ENCODE peak calls at places on chromosomes 1 and 21, in five cellular contexts. L, W, S, X and T are unnamed samples.

GRCh38 chr1:117014209-117014608 is 12.6 kb downstream of the CD101 start:
- DNase-seq in L (peak), W (no peak), S (no peak), X (no peak), T (no peak)

GRCh38 chr1:11707621-11708276 is 16.2 kb downstream of the DRAXIN start:
- DNase-seq in L (no peak), W (no peak), S (no peak), X (no peak), T (no peak)

GRCh38 chr1:36369061-36369470 is 16.7 kb downstream of the STK40 start:
- DNase-seq in L (peak), W (peak), S (peak), X (peak), T (peak)

GRCh38 chr1:182990413-182991144 is 32.6 kb upstream of the LAMC1 start:
- DNase-seq in L (peak), W (no peak), S (peak), X (no peak), T (peak)

GRCh38 chr1:156458181-156458503 is 42.4 kb downstream of the MEF2D start:
- DNase-seq in L (peak), W (no peak), S (peak), X (no peak), T (peak)

GRCh38 chr1:8560035-8560434 is 242.1 kb downstream of the SLC45A1 start:
- DNase-seq in L (no peak), W (no peak), S (no peak), X (no peak), T (no peak)

GRCh38 chr1:117260761-117261462 is 50.2 kb upstream of the VTCN1 start:
- DNase-seq in L (no peak), W (no peak), S (no peak), X (no peak), T (no peak)

GRCh38 chr1:81804320-81804719 is 3.6 kb downstream of the ADGRL2 start:
- DNase-seq in L (no peak), W (no peak), S (no peak), X (peak), T (no peak)

GRCh38 chr21:17708541-17709265 is 96.0 kb upstream of the BTG3 start:
- DNase-seq in L (peak), W (no peak), S (no peak), X (no peak), T (no peak)

GRCh38 chr1:172903581-172904220 is 147.0 kb downstream of the TNFSF18 start:
- DNase-seq in L (peak), W (no peak), S (no peak), X (no peak), T (no peak)

GRCh38 chr1:93963585-93963984 is 54.4 kb upstream of the GCLM start:
- DNase-seq in L (no peak), W (no peak), S (no peak), X (no peak), T (no peak)

GRCh38 chr1:230876660-230877059 is 8.3 kb upstream of the C1orf198 start:
- DNase-seq in L (no peak), W (no peak), S (no peak), X (no peak), T (no peak)

GRCh38 chr1:235993652-235994051 is 71.2 kb downstream of the NID1 start:
- DNase-seq in L (no peak), W (no peak), S (no peak), X (no peak), T (no peak)

GRCh38 chr1:242523968-242524570 is 428 bp downstream of the PLD5 start:
- DNase-seq in L (peak), W (no peak), S (peak), X (peak), T (peak)

GRCh38 chr21:45302082-45303061 is 14.7 kb upstream of the POFUT2 start:
- DNase-seq in L (no peak), W (peak), S (peak), X (no peak), T (no peak)

GRCh38 chr1:25341746-25342145 is 3.6 kb downstream of the TMEM50A start:
- DNase-seq in L (no peak), W (no peak), S (no peak), X (no peak), T (no peak)

GRCh38 chr1:194252189-194252588 is 1065.8 kb upstream of the B3GALT2 start:
- DNase-seq in L (no peak), W (no peak), S (peak), X (no peak), T (no peak)

GRCh38 chr1:30962609-30963508 is 54.3 kb upstream of the SDC3 start:
- DNase-seq in L (no peak), W (no peak), S (peak), X (no peak), T (no peak)

GRCh38 chr1:29324771-29325351 is 88.5 kb downstream of the PTPRU start:
- DNase-seq in L (no peak), W (no peak), S (no peak), X (peak), T (peak)

GRCh38 chr1:155002479-155003226 is at the start of gene ZBTB7B:
- DNase-seq in L (no peak), W (no peak), S (no peak), X (no peak), T (peak)

GRCh38 chr1:52345252-52345651 is 20.8 kb downstream of the CC2D1B start:
- DNase-seq in L (no peak), W (no peak), S (no peak), X (no peak), T (no peak)

GRCh38 chr1:151520359-151520758 is 9.2 kb downstream of the CGN start:
- DNase-seq in L (no peak), W (no peak), S (no peak), X (no peak), T (no peak)

GRCh38 chr21:44028287-44028659 is 16.2 kb downstream of the TRAPPC10 start:
- DNase-seq in L (no peak), W (no peak), S (no peak), X (no peak), T (no peak)

GRCh38 chr1:245771521-245772281 is 616.9 kb downstream of the KIF26B start:
- DNase-seq in L (peak), W (no peak), S (peak), X (no peak), T (peak)

GRCh38 chr1:201181726-201182125 is 8.9 kb upstream of the IGFN1 start:
- DNase-seq in L (no peak), W (no peak), S (no peak), X (no peak), T (no peak)

GRCh38 chr1:234730542-234731370 is 120.8 kb upstream of the IRF2BP2 start:
- DNase-seq in L (no peak), W (peak), S (no peak), X (no peak), T (no peak)

GRCh38 chr1:91397605-91398004 is 7.0 kb downstream of the HFM1 start:
- DNase-seq in L (no peak), W (no peak), S (no peak), X (no peak), T (no peak)

GRCh38 chr1:116260621-116261020 is 112.4 kb upstream of the ATP1A1 start:
- DNase-seq in L (no peak), W (no peak), S (no peak), X (no peak), T (no peak)

GRCh38 chr1:21919520-21919919 is 17.6 kb downstream of the HSPG2 start:
- DNase-seq in L (peak), W (no peak), S (peak), X (no peak), T (peak)